ENCODE peak calls at places on chromosome 22, in four cellular contexts. Q is CD8-positive, alpha-beta memory T cell; X is GM23338; G is OCI-LY7. E is an unnamed sample.

GRCh38 chr22:38110008-38110862 is at the start of gene BAIAP2L2:
- DNase-seq in Q (no peak), X (peak), G (no peak), E (no peak)

GRCh38 chr22:19291580-19292261 is at the start of gene CLTCL1:
- DNase-seq in Q (peak), X (peak), G (peak), E (peak)

GRCh38 chr22:36595968-36596367 is 67.0 kb upstream of the EIF3D start:
- DNase-seq in Q (no peak), X (no peak), G (no peak), E (no peak)

GRCh38 chr22:26453812-26454500 is 24.9 kb downstream of the ASPHD2 start:
- DNase-seq in Q (no peak), X (no peak), G (no peak), E (no peak)

GRCh38 chr22:36369922-36370781 is 17.6 kb downstream of the MYH9 start:
- DNase-seq in Q (no peak), X (no peak), G (peak), E (no peak)

GRCh38 chr22:42425337-42425988 is 6.7 kb downstream of the NFAM1 start:
- DNase-seq in Q (no peak), X (no peak), G (no peak), E (no peak)

GRCh38 chr22:27952779-27953178 is 33.7 kb upstream of the PITPNB start:
- DNase-seq in Q (no peak), X (no peak), G (no peak), E (no peak)

GRCh38 chr22:44566911-44567310 is 68.9 kb upstream of the RTL6 start:
- DNase-seq in Q (no peak), X (no peak), G (no peak), E (no peak)

GRCh38 chr22:41939981-41940852 is 6.7 kb downstream of the CENPM start:
- DNase-seq in Q (peak), X (peak), G (peak), E (no peak)

GRCh38 chr22:45105281-45105700 is 58.4 kb upstream of the NUP50 start:
- DNase-seq in Q (no peak), X (no peak), G (no peak), E (no peak)

GRCh38 chr22:32617271-32617670 is 142.7 kb downstream of the FBXO7 start:
- DNase-seq in Q (no peak), X (no peak), G (no peak), E (no peak)

GRCh38 chr22:40033586-40034380 is 39.0 kb downstream of the FAM83F start:
- DNase-seq in Q (no peak), X (no peak), G (no peak), E (no peak)

GRCh38 chr22:40853961-40854360 is 2.5 kb downstream of the ST13 start:
- DNase-seq in Q (no peak), X (no peak), G (peak), E (no peak)

GRCh38 chr22:33272180-33272579 is 214.0 kb upstream of the SYN3 start:
- DNase-seq in Q (no peak), X (no peak), G (no peak), E (no peak)

GRCh38 chr22:46066691-46067090 is 83.6 kb upstream of the PPARA start:
- DNase-seq in Q (no peak), X (no peak), G (no peak), E (no peak)

GRCh38 chr22:21942407-21942895 is 10.2 kb downstream of the PPM1F start:
- DNase-seq in Q (no peak), X (no peak), G (no peak), E (no peak)

GRCh38 chr22:26095271-26095956 is 73.8 kb upstream of the SEZ6L start:
- DNase-seq in Q (no peak), X (no peak), G (no peak), E (no peak)

GRCh38 chr22:40383905-40384304 is 13.5 kb downstream of the SGSM3 start:
- DNase-seq in Q (no peak), X (no peak), G (no peak), E (no peak)

GRCh38 chr22:46062232-46062615 is 85.3 kb upstream of the WNT7B start:
- DNase-seq in Q (no peak), X (no peak), G (no peak), E (no peak)

GRCh38 chr22:27462190-27462589 is 339.4 kb downstream of the MN1 start:
- DNase-seq in Q (no peak), X (no peak), G (no peak), E (no peak)

GRCh38 chr22:47750086-47750485 is 987.6 kb downstream of the TBC1D22A start:
- DNase-seq in Q (no peak), X (no peak), G (no peak), E (no peak)

GRCh38 chr22:38257170-38257569 is 15.6 kb downstream of the TMEM184B start:
- DNase-seq in Q (no peak), X (no peak), G (no peak), E (no peak)

GRCh38 chr22:35892192-35892591 is 136.4 kb downstream of the RBFOX2 start:
- DNase-seq in Q (no peak), X (no peak), G (no peak), E (no peak)

GRCh38 chr22:19368876-19369275 is 62.7 kb downstream of the HIRA start:
- DNase-seq in Q (no peak), X (no peak), G (no peak), E (no peak)

GRCh38 chr22:42906605-42907338 is 49.7 kb upstream of the ARFGAP3 start:
- DNase-seq in Q (no peak), X (no peak), G (no peak), E (no peak)

GRCh38 chr22:39710380-39711117 is 140.0 kb downstream of the CACNA1I start:
- DNase-seq in Q (no peak), X (no peak), G (no peak), E (no peak)

GRCh38 chr22:48713266-48714205 is 1114.1 kb downstream of the BRD1 start:
- DNase-seq in Q (no peak), X (no peak), G (no peak), E (no peak)

GRCh38 chr22:30314918-30315317 is 11.8 kb downstream of the TBC1D10A start:
- DNase-seq in Q (peak), X (no peak), G (no peak), E (no peak)

GRCh38 chr22:35629406-35630234 is 12.5 kb upstream of the MB start:
- DNase-seq in Q (no peak), X (peak), G (peak), E (no peak)

GRCh38 chr22:40009231-40009769 is 14.5 kb downstream of the FAM83F start:
- DNase-seq in Q (no peak), X (peak), G (no peak), E (peak)

GRCh38 chr22:31828739-31829138 is 74.9 kb downstream of the DEPDC5 start:
- DNase-seq in Q (no peak), X (no peak), G (no peak), E (no peak)

GRCh38 chr22:18096823-18097222 is 13.8 kb upstream of the TUBA8 start:
- DNase-seq in Q (no peak), X (no peak), G (no peak), E (no peak)

GRCh38 chr22:22111267-22111751 is 128.7 kb upstream of the TOP3B start:
- DNase-seq in Q (no peak), X (no peak), G (peak), E (no peak)

GRCh38 chr22:17706451-17706900 is 67.8 kb downstream of the BID start:
- DNase-seq in Q (no peak), X (peak), G (peak), E (no peak)

GRCh38 chr22:19965771-19966709 is 24.4 kb upstream of the TXNRD2 start:
- DNase-seq in Q (no peak), X (peak), G (peak), E (peak)

GRCh38 chr22:49768511-49768910 is 59.2 kb downstream of the BRD1 start:
- DNase-seq in Q (no peak), X (no peak), G (no peak), E (peak)

GRCh38 chr22:38074181-38075104 is 9.5 kb downstream of the SLC16A8 start:
- DNase-seq in Q (no peak), X (peak), G (no peak), E (peak)

GRCh38 chr22:42651134-42651533 is 1.9 kb upstream of the CYB5R3 start:
- DNase-seq in Q (no peak), X (peak), G (no peak), E (no peak)

GRCh38 chr22:45896153-45896951 is 80.6 kb downstream of the WNT7B start:
- DNase-seq in Q (no peak), X (peak), G (no peak), E (peak)

E was measured in WTC11.